ENCODE peak calls at places on chromosome 16, in seven cellular contexts. One of them, this sample, is unnamed.

GRCh38 chr16:58047557-58048348 is 22.2 kb downstream of the MMP15 start:
- DNase-seq in AG10803: no peak
- DNase-seq in activated B cell treated with CpG ODN at 0.5 μM for 24 hours: no peak
- DNase-seq in adrenal gland: no peak
- DNase-seq in fibroblast of the aortic adventitia: no peak
- DNase-seq in PC-3: no peak
- DNase-seq in upper lobe of right lung: no peak
- DNase-seq in this sample: no peak

GRCh38 chr16:2819939-2820835 is 3.1 kb downstream of the PRSS21 start:
- DNase-seq in AG10803: no peak
- DNase-seq in activated B cell treated with CpG ODN at 0.5 μM for 24 hours: no peak
- DNase-seq in adrenal gland: no peak
- DNase-seq in fibroblast of the aortic adventitia: no peak
- DNase-seq in PC-3: no peak
- DNase-seq in upper lobe of right lung: peak
- DNase-seq in this sample: no peak

GRCh38 chr16:62036101-62036806 is at the start of gene CDH8:
- DNase-seq in AG10803: peak
- DNase-seq in activated B cell treated with CpG ODN at 0.5 μM for 24 hours: no peak
- DNase-seq in adrenal gland: no peak
- DNase-seq in fibroblast of the aortic adventitia: no peak
- DNase-seq in PC-3: no peak
- DNase-seq in upper lobe of right lung: peak
- DNase-seq in this sample: peak

GRCh38 chr16:51408357-51408756 is 257.3 kb upstream of the SALL1 start:
- DNase-seq in AG10803: peak
- DNase-seq in activated B cell treated with CpG ODN at 0.5 μM for 24 hours: no peak
- DNase-seq in adrenal gland: no peak
- DNase-seq in fibroblast of the aortic adventitia: peak
- DNase-seq in PC-3: peak
- DNase-seq in upper lobe of right lung: no peak
- DNase-seq in this sample: no peak

GRCh38 chr16:4680673-4681470 is 12.5 kb upstream of the NUDT16L1 start:
- DNase-seq in AG10803: no peak
- DNase-seq in activated B cell treated with CpG ODN at 0.5 μM for 24 hours: no peak
- DNase-seq in adrenal gland: no peak
- DNase-seq in fibroblast of the aortic adventitia: no peak
- DNase-seq in PC-3: no peak
- DNase-seq in upper lobe of right lung: peak
- DNase-seq in this sample: no peak

GRCh38 chr16:56423584-56424403 is 1.6 kb downstream of the AMFR start:
- DNase-seq in AG10803: no peak
- DNase-seq in activated B cell treated with CpG ODN at 0.5 μM for 24 hours: no peak
- DNase-seq in adrenal gland: no peak
- DNase-seq in fibroblast of the aortic adventitia: peak
- DNase-seq in PC-3: no peak
- DNase-seq in upper lobe of right lung: no peak
- DNase-seq in this sample: no peak

GRCh38 chr16:65662236-65662635 is 540.4 kb upstream of the CDH11 start:
- DNase-seq in AG10803: no peak
- DNase-seq in activated B cell treated with CpG ODN at 0.5 μM for 24 hours: no peak
- DNase-seq in adrenal gland: no peak
- DNase-seq in fibroblast of the aortic adventitia: no peak
- DNase-seq in PC-3: no peak
- DNase-seq in upper lobe of right lung: no peak
- DNase-seq in this sample: no peak

GRCh38 chr16:11233727-11234376 is 22.2 kb downstream of the SOCS1 start:
- DNase-seq in AG10803: no peak
- DNase-seq in activated B cell treated with CpG ODN at 0.5 μM for 24 hours: no peak
- DNase-seq in adrenal gland: no peak
- DNase-seq in fibroblast of the aortic adventitia: no peak
- DNase-seq in PC-3: no peak
- DNase-seq in upper lobe of right lung: no peak
- DNase-seq in this sample: no peak

GRCh38 chr16:19086322-19087199 is 19.1 kb downstream of the COQ7 start:
- DNase-seq in AG10803: peak
- DNase-seq in activated B cell treated with CpG ODN at 0.5 μM for 24 hours: peak
- DNase-seq in adrenal gland: peak
- DNase-seq in fibroblast of the aortic adventitia: peak
- DNase-seq in PC-3: peak
- DNase-seq in upper lobe of right lung: peak
- DNase-seq in this sample: peak

GRCh38 chr16:22063888-22064467 is 28.4 kb upstream of the VWA3A start:
- DNase-seq in AG10803: no peak
- DNase-seq in activated B cell treated with CpG ODN at 0.5 μM for 24 hours: no peak
- DNase-seq in adrenal gland: no peak
- DNase-seq in fibroblast of the aortic adventitia: no peak
- DNase-seq in PC-3: no peak
- DNase-seq in upper lobe of right lung: no peak
- DNase-seq in this sample: no peak

GRCh38 chr16:27890866-27891265 is 172.6 kb downstream of the GSG1L start:
- DNase-seq in AG10803: no peak
- DNase-seq in activated B cell treated with CpG ODN at 0.5 μM for 24 hours: no peak
- DNase-seq in adrenal gland: no peak
- DNase-seq in fibroblast of the aortic adventitia: no peak
- DNase-seq in PC-3: no peak
- DNase-seq in upper lobe of right lung: no peak
- DNase-seq in this sample: no peak

GRCh38 chr16:29987371-29988085 is 7.9 kb downstream of the HIRIP3 start:
- DNase-seq in AG10803: no peak
- DNase-seq in activated B cell treated with CpG ODN at 0.5 μM for 24 hours: no peak
- DNase-seq in adrenal gland: no peak
- DNase-seq in fibroblast of the aortic adventitia: no peak
- DNase-seq in PC-3: no peak
- DNase-seq in upper lobe of right lung: peak
- DNase-seq in this sample: no peak

GRCh38 chr16:2768403-2769089 is 8.5 kb downstream of the ELOB start:
- DNase-seq in AG10803: no peak
- DNase-seq in activated B cell treated with CpG ODN at 0.5 μM for 24 hours: no peak
- DNase-seq in adrenal gland: no peak
- DNase-seq in fibroblast of the aortic adventitia: no peak
- DNase-seq in PC-3: no peak
- DNase-seq in upper lobe of right lung: no peak
- DNase-seq in this sample: no peak

GRCh38 chr16:3950343-3951193 is 70.1 kb upstream of the CREBBP start:
- DNase-seq in AG10803: peak
- DNase-seq in activated B cell treated with CpG ODN at 0.5 μM for 24 hours: no peak
- DNase-seq in adrenal gland: peak
- DNase-seq in fibroblast of the aortic adventitia: peak
- DNase-seq in PC-3: peak
- DNase-seq in upper lobe of right lung: peak
- DNase-seq in this sample: peak

GRCh38 chr16:14172200-14172805 is 101.2 kb downstream of the MRTFB start:
- DNase-seq in AG10803: peak
- DNase-seq in activated B cell treated with CpG ODN at 0.5 μM for 24 hours: no peak
- DNase-seq in adrenal gland: no peak
- DNase-seq in fibroblast of the aortic adventitia: peak
- DNase-seq in PC-3: peak
- DNase-seq in upper lobe of right lung: no peak
- DNase-seq in this sample: no peak

GRCh38 chr16:30997887-30998711 is 12.3 kb downstream of the STX1B start:
- DNase-seq in AG10803: peak
- DNase-seq in activated B cell treated with CpG ODN at 0.5 μM for 24 hours: no peak
- DNase-seq in adrenal gland: peak
- DNase-seq in fibroblast of the aortic adventitia: peak
- DNase-seq in PC-3: peak
- DNase-seq in upper lobe of right lung: no peak
- DNase-seq in this sample: no peak

GRCh38 chr16:2518823-2519710 is 1.1 kb upstream of the AMDHD2 start:
- DNase-seq in AG10803: no peak
- DNase-seq in activated B cell treated with CpG ODN at 0.5 μM for 24 hours: no peak
- DNase-seq in adrenal gland: peak
- DNase-seq in fibroblast of the aortic adventitia: no peak
- DNase-seq in PC-3: no peak
- DNase-seq in upper lobe of right lung: peak
- DNase-seq in this sample: no peak

GRCh38 chr16:66193543-66194229 is 172.8 kb upstream of the CDH5 start:
- DNase-seq in AG10803: no peak
- DNase-seq in activated B cell treated with CpG ODN at 0.5 μM for 24 hours: no peak
- DNase-seq in adrenal gland: no peak
- DNase-seq in fibroblast of the aortic adventitia: no peak
- DNase-seq in PC-3: no peak
- DNase-seq in upper lobe of right lung: no peak
- DNase-seq in this sample: no peak

DNA sequence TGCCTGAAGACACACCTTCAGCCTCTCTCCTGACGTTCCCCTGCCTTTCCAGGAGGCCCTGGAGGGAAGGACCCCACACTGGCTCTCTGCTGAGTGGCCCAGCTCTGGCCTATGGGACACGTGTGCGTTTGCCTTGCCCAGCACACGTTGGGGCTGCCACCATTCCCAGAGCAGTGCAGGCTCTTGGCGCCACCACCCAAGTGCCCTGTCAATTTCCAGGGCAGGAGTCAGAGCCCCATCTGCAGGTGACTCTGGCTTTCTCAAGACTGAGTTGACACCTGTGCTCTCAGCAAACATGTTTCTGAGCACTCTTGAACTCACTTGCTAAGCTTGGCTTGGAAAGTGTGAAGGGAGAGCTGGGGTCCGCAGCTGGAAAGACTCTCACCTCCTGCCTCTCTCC is 4.7 kb upstream of the IRF8 start:
- DNase-seq in AG10803: no peak
- DNase-seq in activated B cell treated with CpG ODN at 0.5 μM for 24 hours: no peak
- DNase-seq in adrenal gland: no peak
- DNase-seq in fibroblast of the aortic adventitia: no peak
- DNase-seq in PC-3: peak
- DNase-seq in upper lobe of right lung: no peak
- DNase-seq in this sample: peak
- TF ChIP-seq CTCF in AG10803: no peak
- TF ChIP-seq CTCF in activated B cell treated with CpG ODN at 0.5 μM for 24 hours: no peak
- TF ChIP-seq CTCF in adrenal gland: no peak
- TF ChIP-seq CTCF in fibroblast of the aortic adventitia: no peak
- TF ChIP-seq CTCF in PC-3: peak
- TF ChIP-seq CTCF in upper lobe of right lung: peak
- TF ChIP-seq CTCF in this sample: no peak

GRCh38 chr16:87012954-87013938 is 303.9 kb downstream of the C16orf95 start:
- DNase-seq in AG10803: no peak
- DNase-seq in activated B cell treated with CpG ODN at 0.5 μM for 24 hours: no peak
- DNase-seq in adrenal gland: peak
- DNase-seq in fibroblast of the aortic adventitia: no peak
- DNase-seq in PC-3: no peak
- DNase-seq in upper lobe of right lung: no peak
- DNase-seq in this sample: no peak

GRCh38 chr16:87014112-87014511 is 303.1 kb downstream of the C16orf95 start:
- DNase-seq in AG10803: no peak
- DNase-seq in activated B cell treated with CpG ODN at 0.5 μM for 24 hours: no peak
- DNase-seq in adrenal gland: no peak
- DNase-seq in fibroblast of the aortic adventitia: no peak
- DNase-seq in PC-3: no peak
- DNase-seq in upper lobe of right lung: no peak
- DNase-seq in this sample: no peak

GRCh38 chr16:87016636-87017035 is 300.6 kb downstream of the C16orf95 start:
- DNase-seq in AG10803: no peak
- DNase-seq in activated B cell treated with CpG ODN at 0.5 μM for 24 hours: no peak
- DNase-seq in adrenal gland: peak
- DNase-seq in fibroblast of the aortic adventitia: no peak
- DNase-seq in PC-3: no peak
- DNase-seq in upper lobe of right lung: no peak
- DNase-seq in this sample: no peak

GRCh38 chr16:87016056-87016455 is 301.1 kb downstream of the C16orf95 start:
- DNase-seq in AG10803: no peak
- DNase-seq in activated B cell treated with CpG ODN at 0.5 μM for 24 hours: no peak
- DNase-seq in adrenal gland: no peak
- DNase-seq in fibroblast of the aortic adventitia: no peak
- DNase-seq in PC-3: no peak
- DNase-seq in upper lobe of right lung: no peak
- DNase-seq in this sample: no peak

GRCh38 chr16:87017388-87018012 is 299.7 kb downstream of the C16orf95 start:
- DNase-seq in AG10803: peak
- DNase-seq in activated B cell treated with CpG ODN at 0.5 μM for 24 hours: no peak
- DNase-seq in adrenal gland: peak
- DNase-seq in fibroblast of the aortic adventitia: peak
- DNase-seq in PC-3: peak
- DNase-seq in upper lobe of right lung: no peak
- DNase-seq in this sample: no peak
- TF ChIP-seq CTCF in AG10803: peak
- TF ChIP-seq CTCF in activated B cell treated with CpG ODN at 0.5 μM for 24 hours: no peak
- TF ChIP-seq CTCF in adrenal gland: no peak
- TF ChIP-seq CTCF in fibroblast of the aortic adventitia: peak
- TF ChIP-seq CTCF in PC-3: peak
- TF ChIP-seq CTCF in upper lobe of right lung: no peak
- TF ChIP-seq CTCF in this sample: no peak

DNA sequence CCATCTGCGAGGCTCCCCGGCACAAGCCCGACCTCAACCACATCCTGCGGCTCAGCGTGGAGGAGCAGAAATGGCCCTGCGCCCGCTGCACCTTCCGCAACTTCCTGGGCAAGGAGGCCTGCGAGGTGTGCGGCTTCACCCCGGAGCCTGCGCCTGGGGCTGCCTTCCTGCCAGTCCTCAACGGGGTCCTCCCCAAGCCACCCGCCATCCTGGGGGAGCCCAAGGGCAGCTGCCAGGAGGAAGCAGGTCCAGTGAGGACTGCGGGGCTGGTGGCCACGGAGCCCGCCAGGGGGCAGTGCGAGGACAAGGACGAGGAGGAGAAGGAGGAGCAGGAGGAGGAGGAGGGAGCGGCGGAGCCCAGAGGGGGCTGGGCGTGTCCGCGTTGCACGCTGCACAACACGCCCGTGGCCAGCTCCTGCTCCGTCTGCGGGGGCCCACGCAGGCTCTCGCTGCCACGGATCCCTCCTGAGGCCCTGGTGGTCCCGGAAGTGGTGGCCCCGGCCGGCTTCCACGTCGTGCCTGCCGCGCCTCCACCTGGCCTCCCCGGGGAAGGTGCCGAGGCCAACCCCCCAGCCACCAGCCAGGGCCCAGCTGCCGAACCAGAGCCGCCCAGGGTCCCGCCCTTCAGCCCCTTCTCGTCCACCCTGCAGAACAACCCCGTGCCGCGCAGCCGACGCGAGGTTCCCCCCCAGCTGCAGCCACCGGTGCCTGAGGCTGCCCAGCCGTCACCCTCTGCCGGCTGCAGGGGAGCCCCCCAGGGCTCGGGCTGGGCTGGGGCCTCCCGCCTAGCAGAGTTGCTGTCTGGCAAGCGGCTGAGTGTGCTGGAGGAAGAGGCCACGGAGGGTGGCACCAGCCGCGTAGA is 13.1 kb upstream of the PRR35 start:
- DNase-seq in AG10803: peak
- DNase-seq in activated B cell treated with CpG ODN at 0.5 μM for 24 hours: no peak
- DNase-seq in adrenal gland: peak
- DNase-seq in fibroblast of the aortic adventitia: peak
- DNase-seq in PC-3: no peak
- DNase-seq in upper lobe of right lung: peak
- DNase-seq in this sample: peak
- TF ChIP-seq CTCF in AG10803: peak
- TF ChIP-seq CTCF in activated B cell treated with CpG ODN at 0.5 μM for 24 hours: no peak
- TF ChIP-seq CTCF in adrenal gland: peak
- TF ChIP-seq CTCF in fibroblast of the aortic adventitia: peak
- TF ChIP-seq CTCF in PC-3: no peak
- TF ChIP-seq CTCF in upper lobe of right lung: peak
- TF ChIP-seq CTCF in this sample: peak

DNA sequence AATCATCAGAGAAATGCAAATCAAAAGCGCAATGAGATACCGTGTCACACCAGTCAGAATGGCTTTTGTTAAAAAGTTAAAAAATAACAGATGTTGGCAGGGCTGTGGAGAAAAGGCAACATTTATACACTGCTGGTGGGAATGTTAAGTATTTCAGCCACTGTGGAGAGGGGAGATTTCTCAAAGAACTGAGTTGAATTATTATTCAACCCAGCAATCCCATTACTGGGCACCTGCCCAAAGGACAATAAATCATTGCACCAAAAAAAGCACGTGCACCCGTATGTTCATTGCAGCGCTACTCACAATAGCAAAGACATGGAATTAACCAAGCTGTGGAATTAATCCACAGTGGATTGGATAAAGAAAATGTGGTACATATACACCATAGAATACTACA is 204.7 kb downstream of the HS3ST4 start:
- DNase-seq in AG10803: no peak
- DNase-seq in activated B cell treated with CpG ODN at 0.5 μM for 24 hours: no peak
- DNase-seq in adrenal gland: no peak
- DNase-seq in fibroblast of the aortic adventitia: no peak
- DNase-seq in PC-3: no peak
- DNase-seq in upper lobe of right lung: no peak
- DNase-seq in this sample: no peak
- TF ChIP-seq CTCF in AG10803: no peak
- TF ChIP-seq CTCF in activated B cell treated with CpG ODN at 0.5 μM for 24 hours: no peak
- TF ChIP-seq CTCF in adrenal gland: no peak
- TF ChIP-seq CTCF in fibroblast of the aortic adventitia: no peak
- TF ChIP-seq CTCF in PC-3: no peak
- TF ChIP-seq CTCF in upper lobe of right lung: no peak
- TF ChIP-seq CTCF in this sample: no peak

This sample was measured in mesothelial cell of epicardium.